ENCODE peak calls at places on chromosomes 3 and 15, in eight cellular contexts. W is CD8-positive, alpha-beta T cell; O is A549; U is MM.1S; R is heart right ventricle; S is HCT116; B is AG09309; P is transverse colon. C is an unnamed sample.
A peak's percentile ranks its signal among the peaks of the same experiment; 100 is the strongest.

GRCh38 chr3:134649106-134649705 is 1.6 kb downstream of the KY start:
- DNase-seq in O (no peak), U (no peak), P (no peak), R (no peak), B (no peak), S (no peak), W (no peak), C (peak; percentile 0)

GRCh38 chr3:140766465-140766864 is 88.6 kb downstream of the TRIM42 start:
- DNase-seq in B (no peak), O (no peak), U (no peak), W (no peak), S (no peak), P (no peak), R (no peak), C (no peak)

GRCh38 chr3:152183473-152183872 is 85.3 kb upstream of the MBNL1 start:
- DNase-seq in B (no peak), O (no peak), P (no peak), S (peak; percentile 46), W (peak; percentile 35), U (peak; percentile 38), R (peak; percentile 54), C (no peak)

GRCh38 chr15:58438956-58439355 is 7.2 kb downstream of the LIPC start:
- DNase-seq in W (no peak), O (peak; percentile 75), S (peak; percentile 60), B (peak; percentile 16), U (no peak), R (peak; percentile 65), P (peak; percentile 47), C (no peak)

GRCh38 chr15:77568960-77569646 is 63.6 kb downstream of the LINGO1 start:
- DNase-seq in O (no peak), U (no peak), B (no peak), W (no peak), S (no peak), R (no peak), P (no peak), C (peak; percentile 18)

GRCh38 chr3:123346726-123347125 is 102.2 kb downstream of the ADCY5 start:
- DNase-seq in O (no peak), R (peak; percentile 68), P (no peak), S (no peak), W (no peak), B (no peak), U (no peak), C (no peak)

GRCh38 chr3:173748140-173748539 is 350.6 kb downstream of the NLGN1 start:
- DNase-seq in R (no peak), B (no peak), U (no peak), S (no peak), O (no peak), W (no peak), P (no peak), C (no peak)

GRCh38 chr15:41970456-41970855 is 1.9 kb downstream of the EHD4 start:
- DNase-seq in W (no peak), U (no peak), S (no peak), B (no peak), R (no peak), P (peak; percentile 6), O (no peak), C (no peak)

GRCh38 chr3:65233561-65233960 is 545.8 kb upstream of the ADAMTS9 start:
- DNase-seq in S (no peak), B (no peak), O (no peak), W (no peak), U (no peak), R (no peak), P (no peak), C (no peak)

GRCh38 chr3:122572940-122573412 is 4.5 kb upstream of the PARP15 start:
- DNase-seq in P (no peak), R (no peak), W (no peak), S (no peak), U (no peak), O (no peak), B (no peak), C (no peak)

GRCh38 chr15:98978153-98978552 is 29.4 kb downstream of the PGPEP1L start:
- DNase-seq in S (no peak), W (no peak), B (no peak), O (no peak), U (no peak), P (no peak), R (no peak), C (no peak)

GRCh38 chr3:2166552-2166951 is 67.9 kb downstream of the CNTN4 start:
- DNase-seq in O (no peak), R (no peak), W (no peak), B (no peak), P (no peak), U (no peak), S (no peak), C (no peak)

GRCh38 chr15:77393471-77393840 is 26.4 kb downstream of the PEAK1 start:
- DNase-seq in P (no peak), B (no peak), O (no peak), W (no peak), U (no peak), R (no peak), S (no peak), C (no peak)

GRCh38 chr3:119349353-119349752 is 55.2 kb downstream of the ARHGAP31 start:
- DNase-seq in U (no peak), S (no peak), P (no peak), R (no peak), W (no peak), B (no peak), O (no peak), C (no peak)

GRCh38 chr15:42796955-42797779 is 60.2 kb upstream of the CDAN1 start:
- DNase-seq in B (no peak), O (no peak), P (no peak), W (no peak), U (no peak), S (no peak), R (no peak), C (no peak)

GRCh38 chr3:47907784-47908183 is 104.8 kb downstream of the DHX30 start:
- DNase-seq in P (no peak), U (no peak), W (no peak), B (no peak), O (no peak), R (no peak), S (no peak), C (no peak)

GRCh38 chr3:192727032-192727847 is at the start of gene FGF12:
- DNase-seq in R (peak; percentile 86), U (peak; percentile 96), W (no peak), S (no peak), P (peak; percentile 11), B (no peak), O (peak; percentile 7), C (peak; percentile 74)

GRCh38 chr3:24086597-24087369 is 141.7 kb downstream of the NR1D2 start:
- DNase-seq in R (no peak), B (no peak), W (no peak), S (no peak), O (no peak), P (no peak), U (no peak), C (no peak)

GRCh38 chr3:175274056-175274455 is 414.9 kb downstream of the NAALADL2 start:
- DNase-seq in B (no peak), W (no peak), P (no peak), O (no peak), R (no peak), S (no peak), U (no peak), C (no peak)

DNA sequence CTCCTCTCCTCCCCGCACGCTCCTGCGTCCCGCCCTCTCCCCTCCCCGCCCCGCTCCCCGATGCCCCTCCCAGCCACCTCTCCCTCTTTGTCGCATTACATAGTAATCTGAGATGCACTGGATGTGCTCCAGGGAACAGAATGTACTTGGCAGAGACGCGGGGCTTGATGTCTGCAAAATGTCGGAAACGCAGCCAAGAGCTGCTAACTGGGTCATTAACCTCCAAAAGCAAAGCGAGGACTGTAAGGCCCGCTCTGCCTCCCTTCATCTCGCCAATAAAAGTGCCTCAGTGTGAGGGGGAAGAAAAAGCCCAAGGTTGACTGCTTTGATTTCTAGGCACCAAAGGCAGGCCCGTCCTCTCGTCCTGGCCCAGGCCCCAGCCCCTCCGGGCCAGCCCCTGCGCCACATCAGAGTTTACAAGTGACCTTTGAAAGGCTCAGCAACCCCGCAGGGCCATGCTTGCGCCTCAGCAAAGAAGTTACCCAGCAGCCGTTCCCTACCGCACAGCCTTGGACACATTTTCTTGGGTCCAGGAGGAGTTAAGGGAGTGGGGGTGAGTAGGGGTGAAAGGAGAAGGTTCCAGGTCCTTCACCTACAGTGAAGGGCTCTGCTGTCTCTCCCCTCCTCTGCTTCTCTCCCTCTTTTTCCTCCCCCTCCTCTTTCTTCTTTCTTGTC is 223.7 kb upstream of the TPRG1 start:
- DNase-seq in B (peak; percentile 61), S (peak; percentile 84), W (no peak), U (no peak), O (peak; percentile 87), R (peak; percentile 97), P (peak; percentile 91), C (peak; percentile 98)
- H3K4me3 ChIP-seq in B (peak overlapping the region; percentile 49), S (peak overlapping the region; percentile 44), W (no peak overlapping the region), U (no peak overlapping the region), O (peak overlapping the region; percentile 43), R (peak overlapping the region; percentile 54), P (no peak overlapping the region), C (peak overlapping the region; percentile 38)

GRCh38 chr3:45079715-45080114 is 53.6 kb downstream of the CLEC3B start:
- DNase-seq in O (no peak), P (no peak), S (no peak), B (no peak), U (no peak), R (no peak), W (no peak), C (no peak)
- TF ChIP-seq CTCF in O (no peak), P (no peak), S (no peak), B (no peak), U (no peak), R (no peak), W (no peak), C (no peak)

GRCh38 chr3:150564243-150564642 is 17.7 kb downstream of the EIF2A start:
- DNase-seq in B (no peak), O (no peak), S (no peak), R (no peak), P (no peak), U (no peak), W (no peak), C (no peak)

DNA sequence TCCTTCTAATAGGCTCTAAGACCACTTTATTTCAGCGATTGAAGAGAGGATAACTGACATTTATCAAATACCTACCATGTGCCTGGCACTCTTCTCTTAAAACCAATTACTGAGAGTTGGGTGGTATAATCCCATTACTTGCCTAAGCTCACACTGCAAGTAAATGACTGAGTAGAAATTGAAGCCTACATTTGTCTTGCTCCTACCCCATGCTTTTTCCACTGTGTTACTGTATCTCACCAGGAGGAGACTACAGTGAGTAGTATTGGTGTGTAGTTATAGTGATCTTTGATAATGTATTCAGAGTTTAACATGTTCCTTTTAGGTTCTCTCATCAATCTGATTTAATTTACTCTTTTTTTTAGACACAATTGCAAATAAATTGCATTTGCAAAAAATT is 20.7 kb downstream of the EIF2A start:
- DNase-seq in R (no peak), S (no peak), P (no peak), O (no peak), B (no peak), W (no peak), U (no peak), C (no peak)
- H3K4me3 ChIP-seq in R (no peak overlapping the region), S (no peak overlapping the region), P (no peak overlapping the region), O (no peak overlapping the region), B (no peak overlapping the region), W (no peak overlapping the region), U (no peak overlapping the region), C (no peak overlapping the region)

DNA sequence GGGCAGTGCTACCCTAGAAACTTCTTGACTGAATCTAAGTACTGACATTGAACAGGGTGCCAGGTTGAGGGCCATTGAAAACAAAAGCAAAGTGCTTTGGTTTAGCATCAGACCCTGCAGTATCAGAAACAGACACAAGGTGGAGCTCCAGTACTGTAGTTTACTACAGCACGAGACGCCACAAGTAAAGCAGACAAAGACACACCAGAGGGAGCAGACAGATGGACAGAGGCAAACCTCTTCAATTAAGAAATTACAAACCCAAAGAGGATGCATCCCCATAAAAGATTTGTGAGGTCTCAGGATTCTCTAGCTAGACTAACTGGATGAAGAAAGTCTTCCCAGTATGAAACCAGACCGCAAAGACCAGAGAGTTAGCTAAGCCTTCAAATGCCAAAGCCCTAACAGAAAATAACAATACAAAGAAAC is 16.6 kb downstream of the TOP2B start:
- DNase-seq in W (peak; percentile 75), S (peak; percentile 77), R (peak; percentile 72), P (peak; percentile 84), B (peak; percentile 50), O (peak; percentile 48), U (peak; percentile 86), C (peak; percentile 57)
- TF ChIP-seq CTCF in W (peak; percentile 93), S (peak; percentile 88), R (peak; percentile 62), P (peak; percentile 92), B (peak; percentile 84), O (peak; percentile 85), U (peak; percentile 96), C (peak; percentile 66)